ENCODE peak calls at places on chromosomes 4 and X, in nine cellular contexts. Y is body of pancreas; E is dorsolateral prefrontal cortex; T is NCI-H460; J is naive thymus-derived CD8-positive, alpha-beta T cell; Q is transverse colon; F is sciatic nerve; W is GM06990; X is fibroblast of mammary gland. S is an unnamed sample.

GRCh38 chr4:67452100-67452887 is 93.0 kb downstream of the CENPC start:
- DNase-seq in Q (no peak), X (peak), F (no peak), J (no peak), W (no peak), T (no peak), Y (no peak), E (no peak), S (no peak)

GRCh38 chr4:10619220-10619619 is 65.3 kb downstream of the CLNK start:
- DNase-seq in W (no peak), E (no peak), T (no peak), Y (peak), Q (peak), X (peak), F (no peak), J (no peak), S (no peak)

GRCh38 chr4:139740531-139741041 is 75.0 kb downstream of the MGST2 start:
- DNase-seq in J (no peak), Y (peak), E (peak), T (peak), W (no peak), F (peak), X (peak), Q (peak), S (no peak)

GRCh38 chr4:71713611-71714203 is 70.2 kb downstream of the GC start:
- DNase-seq in T (peak), W (no peak), X (peak), F (no peak), E (no peak), Y (peak), Q (no peak), J (no peak), S (no peak)

GRCh38 chrX:97740886-97741285 is 857.2 kb downstream of the RPA4 start:
- DNase-seq in X (peak), J (no peak), F (no peak), T (no peak), Q (no peak), Y (no peak), W (no peak), E (no peak), S (no peak)

GRCh38 chrX:77436271-77436670 is 10.9 kb upstream of the FGF16 start:
- DNase-seq in J (no peak), T (no peak), W (no peak), Y (no peak), Q (no peak), F (no peak), E (no peak), X (peak), S (no peak)

GRCh38 chrX:103310592-103311400 is at the start of gene BEX2:
- DNase-seq in W (peak), Y (peak), Q (peak), F (peak), T (peak), J (peak), X (peak), E (peak), S (no peak)

GRCh38 chr4:102007959-102008425 is 217.5 kb downstream of the BANK1 start:
- DNase-seq in X (no peak), E (no peak), Q (no peak), W (peak), Y (no peak), F (no peak), T (no peak), J (no peak), S (no peak)

GRCh38 chr4:25098964-25099843 is 61.0 kb downstream of the SEPSECS start:
- DNase-seq in E (no peak), W (no peak), F (no peak), T (no peak), Q (peak), Y (peak), J (no peak), X (peak), S (no peak)

GRCh38 chrX:149372861-149373260 is 132.2 kb downstream of the IDS start:
- DNase-seq in F (no peak), J (no peak), Y (no peak), Q (no peak), X (peak), T (no peak), W (no peak), E (no peak), S (no peak)

GRCh38 chr4:8539661-8540060 is 40.5 kb upstream of the GPR78 start:
- DNase-seq in T (no peak), E (no peak), X (no peak), Y (no peak), W (no peak), F (no peak), Q (no peak), J (no peak), S (no peak)

GRCh38 chr4:8607603-8608481 is 15.3 kb downstream of the CPZ start:
- DNase-seq in J (peak), Y (no peak), E (no peak), X (no peak), W (peak), T (no peak), F (no peak), Q (peak), S (no peak)

GRCh38 chr4:105951198-105951597 is 55.9 kb downstream of the NPNT start:
- DNase-seq in W (no peak), F (no peak), Y (no peak), E (no peak), X (peak), Q (no peak), T (no peak), J (no peak), S (no peak)

GRCh38 chr4:55186700-55187099 is 61.3 kb upstream of the KDR start:
- DNase-seq in E (no peak), Q (no peak), J (no peak), Y (no peak), F (no peak), W (no peak), X (no peak), T (no peak), S (no peak)

GRCh38 chr4:6393544-6394475 is 78.6 kb downstream of the PPP2R2C start:
- DNase-seq in T (no peak), E (no peak), Y (no peak), W (no peak), J (no peak), F (no peak), Q (no peak), X (no peak), S (no peak)

GRCh38 chr4:60605651-60606354 is 594.3 kb upstream of the ADGRL3 start:
- DNase-seq in Y (no peak), X (peak), Q (no peak), T (no peak), F (no peak), J (no peak), E (no peak), W (no peak), S (no peak)

GRCh38 chr4:179762840-179763239 is 2320.6 kb upstream of the AGA start:
- DNase-seq in X (no peak), W (no peak), J (no peak), T (no peak), Q (no peak), F (no peak), E (no peak), Y (no peak), S (no peak)

GRCh38 chrX:41543668-41544067 is 96.5 kb downstream of the NYX start:
- DNase-seq in E (no peak), X (no peak), J (no peak), F (no peak), W (no peak), Y (no peak), T (no peak), Q (no peak), S (no peak)

S was measured in GM12878.